ENCODE peak calls at places on chromosomes 3 and 15, in seven cellular contexts. L is COLO829; E is activated CD4-positive, alpha-beta T cell treated with anti-CD3 and anti-CD28 coated beads, Interleukin-2, amount 50 U/mL, for 48 hours; X is stimulated activated CD4-positive, alpha-beta T cell treated with anti-CD3 and anti-CD28 coated beads, TNF-alpha, amount 100 ng/mL, for 48 hours; R is AG04449; Z is GM12865; O is activated naive CD4-positive, alpha-beta T cell treated with anti-CD3 and anti-CD28 coated beads, Interleukin-2, amount 50 U/mL, for 16 hours. D is an unnamed sample.

GRCh38 chr3:29977360-29977759 is 629.0 kb upstream of the TGFBR2 start:
- DNase-seq in L (no peak), E (no peak), X (no peak), R (no peak), Z (no peak), O (no peak), D (peak; percentile 19)

GRCh38 chr15:65326109-65326508 is 21.6 kb downstream of the RNU5B-1 start:
- DNase-seq in L (no peak), E (no peak), X (no peak), R (no peak), Z (no peak), O (no peak), D (peak; percentile 13)

GRCh38 chr3:187012609-187013051 is 82.3 kb downstream of the ST6GAL1 start:
- DNase-seq in L (no peak), E (peak; percentile 47), X (no peak), R (no peak), Z (peak; percentile 74), O (peak; percentile 69), D (peak; percentile 59)

GRCh38 chr3:80097674-80098073 is 329.9 kb upstream of the ROBO1 start:
- DNase-seq in L (no peak), E (no peak), X (no peak), R (no peak), Z (no peak), O (no peak), D (no peak)

GRCh38 chr3:78887029-78887428 is 880.8 kb downstream of the ROBO1 start:
- DNase-seq in L (no peak), E (no peak), X (no peak), R (no peak), Z (no peak), O (no peak), D (peak; percentile 89)

GRCh38 chr3:63993653-63994079 is 29.6 kb downstream of the PSMD6 start:
- DNase-seq in L (peak; percentile 83), E (peak; percentile 56), X (peak; percentile 33), R (peak; percentile 23), Z (peak; percentile 65), O (peak; percentile 51), D (peak; percentile 91)

GRCh38 chr15:27361418-27361817 is 390.4 kb downstream of the GABRG3 start:
- DNase-seq in L (no peak), E (no peak), X (no peak), R (no peak), Z (no peak), O (no peak), D (no peak)

GRCh38 chr3:126287536-126288181 is 69.5 kb downstream of the KLF15 start:
- DNase-seq in L (peak; percentile 56), E (no peak), X (no peak), R (no peak), Z (no peak), O (no peak), D (peak; percentile 49)

GRCh38 chr3:185646382-185647133 is 60.5 kb downstream of the SENP2 start:
- DNase-seq in L (no peak), E (no peak), X (no peak), R (no peak), Z (no peak), O (no peak), D (peak; percentile 82)

GRCh38 chr15:99100245-99101173 is 4.4 kb upstream of the SYNM start:
- DNase-seq in L (peak; percentile 72), E (peak; percentile 71), X (peak; percentile 41), R (no peak), Z (peak; percentile 56), O (peak; percentile 37), D (peak; percentile 74)

GRCh38 chr3:177914224-177914623 is 622.0 kb upstream of the KCNMB2 start:
- DNase-seq in L (no peak), E (no peak), X (no peak), R (no peak), Z (no peak), O (no peak), D (no peak)

GRCh38 chr3:144677118-144677517 is 705.5 kb downstream of the DIPK2A start:
- DNase-seq in L (peak; percentile 7), E (no peak), X (no peak), R (no peak), Z (no peak), O (no peak), D (peak; percentile 18)

GRCh38 chr15:88621789-88622604 is 857 bp downstream of the AEN start:
- DNase-seq in L (no peak), E (peak; percentile 64), X (no peak), R (no peak), Z (peak; percentile 73), O (peak; percentile 40), D (peak; percentile 41)

GRCh38 chr3:97914390-97914789 is 57.8 kb downstream of the RIOX2 start:
- DNase-seq in L (no peak), E (no peak), X (no peak), R (no peak), Z (no peak), O (no peak), D (peak; percentile 28)

GRCh38 chr3:194824676-194825075 is 139.0 kb downstream of the FAM43A start:
- DNase-seq in L (no peak), E (no peak), X (no peak), R (peak; percentile 9), Z (no peak), O (no peak), D (peak; percentile 8)

GRCh38 chr3:67077656-67078055 is 79.5 kb downstream of the KBTBD8 start:
- DNase-seq in L (no peak), E (no peak), X (no peak), R (peak; percentile 16), Z (no peak), O (no peak), D (peak; percentile 58)

GRCh38 chr15:27057904-27058645 is 87.1 kb downstream of the GABRG3 start:
- DNase-seq in L (no peak), E (no peak), X (no peak), R (no peak), Z (no peak), O (no peak), D (no peak)

GRCh38 chr15:48555244-48555804 is 90.2 kb downstream of the FBN1 start:
- DNase-seq in L (no peak), E (no peak), X (no peak), R (peak; percentile 72), Z (no peak), O (no peak), D (peak; percentile 96)

GRCh38 chr3:167861649-167862048 is 126.1 kb downstream of the SERPINI1 start:
- DNase-seq in L (no peak), E (no peak), X (no peak), R (no peak), Z (no peak), O (no peak), D (peak; percentile 17)

GRCh38 chr15:59303641-59304433 is 68.8 kb downstream of the MYO1E start:
- DNase-seq in L (no peak), E (no peak), X (no peak), R (no peak), Z (peak; percentile 90), O (no peak), D (peak; percentile 60)

GRCh38 chr3:46706771-46707582 is 5.8 kb downstream of the TMIE start:
- DNase-seq in L (peak; percentile 30), E (no peak), X (no peak), R (no peak), Z (no peak), O (peak; percentile 4), D (no peak)

GRCh38 chr3:143171656-143172055 is 52.1 kb downstream of the CHST2 start:
- DNase-seq in L (no peak), E (no peak), X (no peak), R (no peak), Z (no peak), O (no peak), D (peak; percentile 81)

GRCh38 chr3:13158871-13159270 is 85.6 kb upstream of the IQSEC1 start:
- DNase-seq in L (no peak), E (no peak), X (no peak), R (no peak), Z (no peak), O (no peak), D (no peak)

GRCh38 chr15:91555307-91555706 is 298.2 kb upstream of the SLCO3A1 start:
- DNase-seq in L (no peak), E (no peak), X (no peak), R (no peak), Z (no peak), O (no peak), D (peak; percentile 13)

GRCh38 chr15:49492834-49493233 is 69.8 kb downstream of the FGF7 start:
- DNase-seq in L (no peak), E (no peak), X (no peak), R (peak; percentile 65), Z (no peak), O (no peak), D (peak; percentile 82)

GRCh38 chr15:31347067-31347975 is 20.7 kb downstream of the KLF13 start:
- DNase-seq in L (no peak), E (peak; percentile 88), X (no peak), R (no peak), Z (peak; percentile 57), O (peak; percentile 79), D (no peak)

GRCh38 chr15:72604794-72605193 is 49.7 kb upstream of the GOLGA6B start:
- DNase-seq in L (peak; percentile 21), E (no peak), X (no peak), R (no peak), Z (no peak), O (no peak), D (peak; percentile 7)

GRCh38 chr3:99499235-99499798 is 139.1 kb upstream of the COL8A1 start:
- DNase-seq in L (peak; percentile 61), E (peak; percentile 6), X (no peak), R (no peak), Z (peak; percentile 64), O (no peak), D (peak; percentile 85)

GRCh38 chr3:94032187-94032586 is 3.8 kb upstream of the STX19 start:
- DNase-seq in L (no peak), E (no peak), X (no peak), R (peak; percentile 41), Z (no peak), O (no peak), D (peak; percentile 6)

GRCh38 chr3:63437858-63438257 is 159.8 kb downstream of the SYNPR start:
- DNase-seq in L (no peak), E (no peak), X (no peak), R (no peak), Z (no peak), O (no peak), D (no peak)

GRCh38 chr3:155323063-155323666 is 29.7 kb upstream of the STRIT1 start:
- DNase-seq in L (peak; percentile 71), E (no peak), X (peak; percentile 1), R (peak; percentile 49), Z (peak; percentile 76), O (no peak), D (peak; percentile 95)

GRCh38 chr3:132785292-132785691 is 63.1 kb upstream of the NPHP3 start:
- DNase-seq in L (no peak), E (no peak), X (no peak), R (no peak), Z (no peak), O (no peak), D (no peak)

GRCh38 chr15:43511012-43511885 is 6.2 kb upstream of the MAP1A start:
- DNase-seq in L (no peak), E (peak; percentile 21), X (no peak), R (no peak), Z (no peak), O (no peak), D (peak; percentile 31)

GRCh38 chr3:195062866-195063540 is 208.0 kb downstream of the XXYLT1 start:
- DNase-seq in L (no peak), E (no peak), X (no peak), R (no peak), Z (no peak), O (no peak), D (no peak)

GRCh38 chr3:194389269-194389668 is 9.8 kb downstream of the GP5 start:
- DNase-seq in L (no peak), E (no peak), X (no peak), R (no peak), Z (no peak), O (no peak), D (no peak)

GRCh38 chr15:42553549-42553948 is 4.9 kb downstream of the HAUS2 start:
- DNase-seq in L (no peak), E (no peak), X (no peak), R (no peak), Z (no peak), O (no peak), D (no peak)

GRCh38 chr3:126147932-126148683 is 32.3 kb downstream of the ALDH1L1 start:
- DNase-seq in L (no peak), E (no peak), X (no peak), R (no peak), Z (no peak), O (peak; percentile 6), D (no peak)

GRCh38 chr3:16182183-16182582 is 7.7 kb downstream of the GALNT15 start:
- DNase-seq in L (no peak), E (no peak), X (no peak), R (no peak), Z (no peak), O (no peak), D (no peak)

D was measured in choroid plexus epithelial cell.